ENCODE peak calls at places on chromosomes 7 and 10, in nine cellular contexts. V, Z, Q, L, E, H, I, M and W are unnamed samples.

GRCh38 chr7:20828947-20829346 is 42.3 kb upstream of the SP8 start:
- DNase-seq in V (no peak), Z (no peak), Q (no peak), L (no peak), E (no peak), H (peak), I (no peak), M (no peak), W (no peak)

GRCh38 chr7:44195901-44196300 is 4.9 kb upstream of the YKT6 start:
- DNase-seq in V (no peak), Z (no peak), Q (no peak), L (peak), E (no peak), H (no peak), I (no peak), M (no peak), W (no peak)

GRCh38 chr7:91557789-91558396 is 293.7 kb downstream of the FZD1 start:
- DNase-seq in V (no peak), Z (no peak), Q (no peak), L (no peak), E (peak), H (no peak), I (peak), M (no peak), W (no peak)

GRCh38 chr10:83410570-83410969 is 728.7 kb upstream of the GHITM start:
- DNase-seq in V (no peak), Z (no peak), Q (no peak), L (no peak), E (no peak), H (no peak), I (no peak), M (no peak), W (no peak)

GRCh38 chr7:90173127-90173844 is 19.0 kb downstream of the STEAP1 start:
- DNase-seq in V (no peak), Z (no peak), Q (no peak), L (no peak), E (peak), H (no peak), I (peak), M (no peak), W (no peak)

GRCh38 chr7:18890134-18890533 is 227.3 kb downstream of the TWIST1 start:
- DNase-seq in V (no peak), Z (no peak), Q (no peak), L (no peak), E (peak), H (no peak), I (peak), M (no peak), W (no peak)

GRCh38 chr7:11450246-11450645 is 381.8 kb downstream of the THSD7A start:
- DNase-seq in V (no peak), Z (no peak), Q (no peak), L (no peak), E (no peak), H (no peak), I (no peak), M (no peak), W (no peak)

GRCh38 chr10:91652364-91652763 is 19.5 kb upstream of the PPP1R3C start:
- DNase-seq in V (no peak), Z (peak), Q (no peak), L (no peak), E (peak), H (no peak), I (peak), M (no peak), W (no peak)

GRCh38 chr10:60237977-60238376 is 151.7 kb downstream of the ANK3 start:
- DNase-seq in V (no peak), Z (no peak), Q (no peak), L (peak), E (peak), H (no peak), I (peak), M (no peak), W (peak)

GRCh38 chr7:80070391-80070790 is 64.2 kb upstream of the GNAI1 start:
- DNase-seq in V (no peak), Z (no peak), Q (no peak), L (no peak), E (peak), H (no peak), I (peak), M (no peak), W (no peak)

GRCh38 chr10:132713421-132714095 is 72.4 kb downstream of the NKX6-2 start:
- DNase-seq in V (peak), Z (no peak), Q (no peak), L (no peak), E (no peak), H (no peak), I (no peak), M (no peak), W (no peak)

GRCh38 chr10:126651461-126651860 is 19.0 kb downstream of the C10orf90 start:
- DNase-seq in V (no peak), Z (no peak), Q (no peak), L (no peak), E (no peak), H (no peak), I (no peak), M (no peak), W (no peak)

GRCh38 chr10:133195096-133195495 is 34.9 kb upstream of the UTF1 start:
- DNase-seq in V (peak), Z (no peak), Q (no peak), L (no peak), E (no peak), H (no peak), I (no peak), M (no peak), W (no peak)

GRCh38 chr7:71601840-71602239 is 469.9 kb downstream of the GALNT17 start:
- DNase-seq in V (no peak), Z (no peak), Q (no peak), L (no peak), E (no peak), H (no peak), I (no peak), M (no peak), W (no peak)

GRCh38 chr10:49410365-49411074 is 14.6 kb upstream of the DRGX start:
- DNase-seq in V (no peak), Z (no peak), Q (no peak), L (no peak), E (no peak), H (no peak), I (no peak), M (no peak), W (no peak)

GRCh38 chr7:142460402-142461117 is 202.7 kb upstream of the PRSS58 start:
- DNase-seq in V (no peak), Z (no peak), Q (no peak), L (no peak), E (peak), H (no peak), I (peak), M (no peak), W (no peak)

GRCh38 chr10:124351481-124352220 is 67.1 kb downstream of the OAT start:
- DNase-seq in V (no peak), Z (no peak), Q (no peak), L (no peak), E (no peak), H (no peak), I (no peak), M (no peak), W (no peak)

GRCh38 chr10:132910186-132910880 is 32.0 kb downstream of the CFAP46 start:
- DNase-seq in V (peak), Z (no peak), Q (no peak), L (no peak), E (no peak), H (no peak), I (no peak), M (no peak), W (no peak)

GRCh38 chr7:83355143-83355542 is 192.5 kb upstream of the PCLO start:
- DNase-seq in V (no peak), Z (no peak), Q (no peak), L (no peak), E (no peak), H (no peak), I (no peak), M (no peak), W (no peak)

GRCh38 chr7:41491752-41492405 is 211.0 kb downstream of the INHBA start:
- DNase-seq in V (no peak), Z (no peak), Q (no peak), L (no peak), E (peak), H (no peak), I (no peak), M (no peak), W (no peak)

GRCh38 chr7:122864016-122864415 is 22.2 kb downstream of the CADPS2 start:
- DNase-seq in V (no peak), Z (no peak), Q (no peak), L (no peak), E (no peak), H (no peak), I (no peak), M (no peak), W (no peak)

GRCh38 chr10:105149371-105149871 is 508.3 kb downstream of the SORCS3 start:
- DNase-seq in V (no peak), Z (no peak), Q (no peak), L (no peak), E (peak), H (no peak), I (no peak), M (no peak), W (no peak)

GRCh38 chr7:42104231-42104630 is 132.8 kb downstream of the GLI3 start:
- DNase-seq in V (no peak), Z (no peak), Q (no peak), L (no peak), E (no peak), H (no peak), I (peak), M (no peak), W (no peak)

GRCh38 chr10:91366687-91367086 is 43.5 kb upstream of the HECTD2 start:
- DNase-seq in V (no peak), Z (no peak), Q (no peak), L (no peak), E (no peak), H (no peak), I (no peak), M (no peak), W (no peak)

GRCh38 chr7:105654994-105655900 is 74.0 kb upstream of the EFCAB10 start:
- DNase-seq in V (no peak), Z (no peak), Q (no peak), L (no peak), E (peak), H (peak), I (no peak), M (no peak), W (no peak)

GRCh38 chr7:85177316-85177715 is 9.5 kb downstream of the SEMA3D start:
- DNase-seq in V (no peak), Z (no peak), Q (no peak), L (no peak), E (peak), H (no peak), I (no peak), M (no peak), W (no peak)

GRCh38 chr7:13844954-13845353 is 144.5 kb downstream of the ETV1 start:
- DNase-seq in V (no peak), Z (no peak), Q (no peak), L (no peak), E (no peak), H (no peak), I (no peak), M (no peak), W (no peak)

GRCh38 chr7:73436031-73436929 is 2.7 kb downstream of the FZD9 start:
- DNase-seq in V (peak), Z (no peak), Q (no peak), L (no peak), E (peak), H (peak), I (no peak), M (no peak), W (no peak)

GRCh38 chr10:10432306-10433035 is 585.2 kb upstream of the CELF2 start:
- DNase-seq in V (no peak), Z (no peak), Q (no peak), L (no peak), E (no peak), H (no peak), I (no peak), M (no peak), W (no peak)